ENCODE peak calls at places on chromosomes 16 and 17, in eight cellular contexts. One of them, this sample, is unnamed.

GRCh38 chr16:72787519-72788268 is 260.2 kb downstream of the ZFHX3 start:
- DNase-seq in stimulated activated CD4-positive, alpha-beta T cell treated with anti-CD3 and anti-CD28 coated beads, Interleukin-4, amount 100 ng/mL, for 48 hours: peak; percentile 52
- DNase-seq in progenitor cell of endocrine pancreas: peak; percentile 43
- DNase-seq in bronchial epithelial cell: peak; percentile 78
- DNase-seq in skeletal muscle cell: peak; percentile 71
- DNase-seq in T-helper 1 cell: peak; percentile 75
- DNase-seq in B cell: peak; percentile 77
- DNase-seq in C1 segment of cervical spinal cord: peak; percentile 30
- DNase-seq in this sample: peak; percentile 93

GRCh38 chr16:82229800-82230619 is 60.0 kb upstream of the MPHOSPH6 start:
- DNase-seq in stimulated activated CD4-positive, alpha-beta T cell treated with anti-CD3 and anti-CD28 coated beads, Interleukin-4, amount 100 ng/mL, for 48 hours: peak; percentile 66
- DNase-seq in bronchial epithelial cell: peak; percentile 79
- DNase-seq in C1 segment of cervical spinal cord: no peak
- DNase-seq in progenitor cell of endocrine pancreas: peak; percentile 68
- DNase-seq in skeletal muscle cell: peak; percentile 11
- DNase-seq in B cell: peak; percentile 34
- DNase-seq in T-helper 1 cell: peak; percentile 27
- DNase-seq in this sample: peak; percentile 87

GRCh38 chr17:49508061-49508865 is 13.2 kb downstream of the NGFR start:
- DNase-seq in stimulated activated CD4-positive, alpha-beta T cell treated with anti-CD3 and anti-CD28 coated beads, Interleukin-4, amount 100 ng/mL, for 48 hours: no peak
- DNase-seq in skeletal muscle cell: no peak
- DNase-seq in C1 segment of cervical spinal cord: no peak
- DNase-seq in progenitor cell of endocrine pancreas: no peak
- DNase-seq in B cell: no peak
- DNase-seq in bronchial epithelial cell: peak; percentile 96
- DNase-seq in T-helper 1 cell: no peak
- DNase-seq in this sample: no peak

GRCh38 chr17:17080781-17081180 is 38.5 kb downstream of the MPRIP start:
- DNase-seq in B cell: no peak
- DNase-seq in skeletal muscle cell: no peak
- DNase-seq in T-helper 1 cell: no peak
- DNase-seq in C1 segment of cervical spinal cord: no peak
- DNase-seq in stimulated activated CD4-positive, alpha-beta T cell treated with anti-CD3 and anti-CD28 coated beads, Interleukin-4, amount 100 ng/mL, for 48 hours: no peak
- DNase-seq in progenitor cell of endocrine pancreas: no peak
- DNase-seq in bronchial epithelial cell: no peak
- DNase-seq in this sample: no peak

GRCh38 chr16:88831838-88832237 is 20.1 kb upstream of the APRT start:
- DNase-seq in C1 segment of cervical spinal cord: no peak
- DNase-seq in B cell: no peak
- DNase-seq in T-helper 1 cell: no peak
- DNase-seq in stimulated activated CD4-positive, alpha-beta T cell treated with anti-CD3 and anti-CD28 coated beads, Interleukin-4, amount 100 ng/mL, for 48 hours: no peak
- DNase-seq in progenitor cell of endocrine pancreas: no peak
- DNase-seq in skeletal muscle cell: no peak
- DNase-seq in bronchial epithelial cell: peak; percentile 49
- DNase-seq in this sample: no peak

GRCh38 chr17:41544497-41544896 is 16.4 kb upstream of the KRT19 start:
- DNase-seq in C1 segment of cervical spinal cord: no peak
- DNase-seq in T-helper 1 cell: no peak
- DNase-seq in skeletal muscle cell: no peak
- DNase-seq in progenitor cell of endocrine pancreas: no peak
- DNase-seq in stimulated activated CD4-positive, alpha-beta T cell treated with anti-CD3 and anti-CD28 coated beads, Interleukin-4, amount 100 ng/mL, for 48 hours: no peak
- DNase-seq in B cell: no peak
- DNase-seq in bronchial epithelial cell: no peak
- DNase-seq in this sample: no peak

GRCh38 chr17:21564262-21564661 is 128.1 kb upstream of the KCNJ18 start:
- DNase-seq in B cell: no peak
- DNase-seq in skeletal muscle cell: no peak
- DNase-seq in progenitor cell of endocrine pancreas: no peak
- DNase-seq in T-helper 1 cell: no peak
- DNase-seq in C1 segment of cervical spinal cord: no peak
- DNase-seq in stimulated activated CD4-positive, alpha-beta T cell treated with anti-CD3 and anti-CD28 coated beads, Interleukin-4, amount 100 ng/mL, for 48 hours: no peak
- DNase-seq in bronchial epithelial cell: no peak
- DNase-seq in this sample: no peak

GRCh38 chr17:74446551-74447500 is 14.9 kb downstream of the GPRC5C start:
- DNase-seq in progenitor cell of endocrine pancreas: no peak
- DNase-seq in C1 segment of cervical spinal cord: peak; percentile 57
- DNase-seq in stimulated activated CD4-positive, alpha-beta T cell treated with anti-CD3 and anti-CD28 coated beads, Interleukin-4, amount 100 ng/mL, for 48 hours: no peak
- DNase-seq in bronchial epithelial cell: peak; percentile 28
- DNase-seq in skeletal muscle cell: no peak
- DNase-seq in B cell: no peak
- DNase-seq in T-helper 1 cell: no peak
- DNase-seq in this sample: peak; percentile 54

GRCh38 chr16:17173134-17173729 is 297.5 kb downstream of the XYLT1 start:
- DNase-seq in progenitor cell of endocrine pancreas: no peak
- DNase-seq in stimulated activated CD4-positive, alpha-beta T cell treated with anti-CD3 and anti-CD28 coated beads, Interleukin-4, amount 100 ng/mL, for 48 hours: no peak
- DNase-seq in B cell: no peak
- DNase-seq in T-helper 1 cell: no peak
- DNase-seq in bronchial epithelial cell: peak; percentile 33
- DNase-seq in skeletal muscle cell: peak; percentile 96
- DNase-seq in C1 segment of cervical spinal cord: peak; percentile 35
- DNase-seq in this sample: peak; percentile 32

GRCh38 chr17:29722411-29723198 is 99.9 kb upstream of the CORO6 start:
- DNase-seq in C1 segment of cervical spinal cord: peak; percentile 30
- DNase-seq in skeletal muscle cell: peak; percentile 75
- DNase-seq in T-helper 1 cell: peak; percentile 39
- DNase-seq in bronchial epithelial cell: peak; percentile 57
- DNase-seq in stimulated activated CD4-positive, alpha-beta T cell treated with anti-CD3 and anti-CD28 coated beads, Interleukin-4, amount 100 ng/mL, for 48 hours: no peak
- DNase-seq in progenitor cell of endocrine pancreas: no peak
- DNase-seq in B cell: peak; percentile 58
- DNase-seq in this sample: peak; percentile 99

GRCh38 chr16:60755907-60756306 is 1280.3 kb downstream of the CDH8 start:
- DNase-seq in stimulated activated CD4-positive, alpha-beta T cell treated with anti-CD3 and anti-CD28 coated beads, Interleukin-4, amount 100 ng/mL, for 48 hours: no peak
- DNase-seq in T-helper 1 cell: no peak
- DNase-seq in progenitor cell of endocrine pancreas: no peak
- DNase-seq in skeletal muscle cell: no peak
- DNase-seq in bronchial epithelial cell: no peak
- DNase-seq in B cell: no peak
- DNase-seq in C1 segment of cervical spinal cord: no peak
- DNase-seq in this sample: no peak

GRCh38 chr16:82041542-82041941 is 6.5 kb downstream of the HSD17B2 start:
- DNase-seq in T-helper 1 cell: no peak
- DNase-seq in bronchial epithelial cell: no peak
- DNase-seq in B cell: no peak
- DNase-seq in progenitor cell of endocrine pancreas: no peak
- DNase-seq in stimulated activated CD4-positive, alpha-beta T cell treated with anti-CD3 and anti-CD28 coated beads, Interleukin-4, amount 100 ng/mL, for 48 hours: no peak
- DNase-seq in C1 segment of cervical spinal cord: no peak
- DNase-seq in skeletal muscle cell: no peak
- DNase-seq in this sample: no peak

GRCh38 chr16:72188512-72188911 is 16.6 kb upstream of the PMFBP1 start:
- DNase-seq in B cell: no peak
- DNase-seq in C1 segment of cervical spinal cord: no peak
- DNase-seq in progenitor cell of endocrine pancreas: no peak
- DNase-seq in skeletal muscle cell: no peak
- DNase-seq in T-helper 1 cell: no peak
- DNase-seq in stimulated activated CD4-positive, alpha-beta T cell treated with anti-CD3 and anti-CD28 coated beads, Interleukin-4, amount 100 ng/mL, for 48 hours: no peak
- DNase-seq in bronchial epithelial cell: no peak
- DNase-seq in this sample: no peak

GRCh38 chr17:30117548-30118155 is 1.0 kb downstream of the NSRP1 start:
- DNase-seq in C1 segment of cervical spinal cord: no peak
- DNase-seq in T-helper 1 cell: no peak
- DNase-seq in B cell: no peak
- DNase-seq in bronchial epithelial cell: no peak
- DNase-seq in progenitor cell of endocrine pancreas: no peak
- DNase-seq in skeletal muscle cell: no peak
- DNase-seq in stimulated activated CD4-positive, alpha-beta T cell treated with anti-CD3 and anti-CD28 coated beads, Interleukin-4, amount 100 ng/mL, for 48 hours: no peak
- DNase-seq in this sample: peak; percentile 36

GRCh38 chr16:3646348-3646920 is 8.1 kb upstream of the DNASE1 start:
- DNase-seq in C1 segment of cervical spinal cord: no peak
- DNase-seq in skeletal muscle cell: no peak
- DNase-seq in B cell: peak; percentile 7
- DNase-seq in T-helper 1 cell: no peak
- DNase-seq in bronchial epithelial cell: peak; percentile 57
- DNase-seq in progenitor cell of endocrine pancreas: no peak
- DNase-seq in stimulated activated CD4-positive, alpha-beta T cell treated with anti-CD3 and anti-CD28 coated beads, Interleukin-4, amount 100 ng/mL, for 48 hours: no peak
- DNase-seq in this sample: no peak

GRCh38 chr16:88019847-88020512 is 68.7 kb downstream of the BANP start:
- DNase-seq in stimulated activated CD4-positive, alpha-beta T cell treated with anti-CD3 and anti-CD28 coated beads, Interleukin-4, amount 100 ng/mL, for 48 hours: no peak
- DNase-seq in bronchial epithelial cell: no peak
- DNase-seq in skeletal muscle cell: no peak
- DNase-seq in B cell: no peak
- DNase-seq in T-helper 1 cell: no peak
- DNase-seq in C1 segment of cervical spinal cord: no peak
- DNase-seq in progenitor cell of endocrine pancreas: no peak
- DNase-seq in this sample: no peak

GRCh38 chr17:73255671-73256181 is 6.0 kb downstream of the CPSF4L start:
- DNase-seq in stimulated activated CD4-positive, alpha-beta T cell treated with anti-CD3 and anti-CD28 coated beads, Interleukin-4, amount 100 ng/mL, for 48 hours: peak; percentile 44
- DNase-seq in skeletal muscle cell: no peak
- DNase-seq in bronchial epithelial cell: peak; percentile 67
- DNase-seq in C1 segment of cervical spinal cord: peak; percentile 28
- DNase-seq in B cell: peak; percentile 75
- DNase-seq in T-helper 1 cell: peak; percentile 38
- DNase-seq in progenitor cell of endocrine pancreas: peak; percentile 56
- DNase-seq in this sample: peak; percentile 37

GRCh38 chr17:27586203-27586701 is 44.7 kb upstream of the LGALS9 start:
- DNase-seq in B cell: no peak
- DNase-seq in bronchial epithelial cell: no peak
- DNase-seq in skeletal muscle cell: no peak
- DNase-seq in stimulated activated CD4-positive, alpha-beta T cell treated with anti-CD3 and anti-CD28 coated beads, Interleukin-4, amount 100 ng/mL, for 48 hours: no peak
- DNase-seq in progenitor cell of endocrine pancreas: no peak
- DNase-seq in T-helper 1 cell: no peak
- DNase-seq in C1 segment of cervical spinal cord: no peak
- DNase-seq in this sample: peak; percentile 57

GRCh38 chr17:5380491-5381135 is 38.8 kb downstream of the NUP88 start:
- DNase-seq in stimulated activated CD4-positive, alpha-beta T cell treated with anti-CD3 and anti-CD28 coated beads, Interleukin-4, amount 100 ng/mL, for 48 hours: no peak
- DNase-seq in T-helper 1 cell: no peak
- DNase-seq in skeletal muscle cell: no peak
- DNase-seq in B cell: no peak
- DNase-seq in progenitor cell of endocrine pancreas: no peak
- DNase-seq in bronchial epithelial cell: no peak
- DNase-seq in C1 segment of cervical spinal cord: no peak
- DNase-seq in this sample: no peak

GRCh38 chr16:69917739-69918138 is 33.4 kb upstream of the CLEC18A start:
- DNase-seq in bronchial epithelial cell: peak; percentile 94
- DNase-seq in skeletal muscle cell: peak; percentile 95
- DNase-seq in C1 segment of cervical spinal cord: no peak
- DNase-seq in stimulated activated CD4-positive, alpha-beta T cell treated with anti-CD3 and anti-CD28 coated beads, Interleukin-4, amount 100 ng/mL, for 48 hours: no peak
- DNase-seq in progenitor cell of endocrine pancreas: peak; percentile 22
- DNase-seq in T-helper 1 cell: no peak
- DNase-seq in B cell: no peak
- DNase-seq in this sample: peak; percentile 98

GRCh38 chr16:31458073-31458834 is 1.0 kb upstream of the ARMC5 start:
- DNase-seq in C1 segment of cervical spinal cord: no peak
- DNase-seq in progenitor cell of endocrine pancreas: no peak
- DNase-seq in B cell: peak; percentile 69
- DNase-seq in skeletal muscle cell: no peak
- DNase-seq in bronchial epithelial cell: peak; percentile 35
- DNase-seq in stimulated activated CD4-positive, alpha-beta T cell treated with anti-CD3 and anti-CD28 coated beads, Interleukin-4, amount 100 ng/mL, for 48 hours: peak; percentile 33
- DNase-seq in T-helper 1 cell: peak; percentile 74
- DNase-seq in this sample: peak; percentile 46

GRCh38 chr17:80786470-80786869 is 205.2 kb upstream of the CHMP6 start:
- DNase-seq in progenitor cell of endocrine pancreas: no peak
- DNase-seq in B cell: no peak
- DNase-seq in stimulated activated CD4-positive, alpha-beta T cell treated with anti-CD3 and anti-CD28 coated beads, Interleukin-4, amount 100 ng/mL, for 48 hours: no peak
- DNase-seq in skeletal muscle cell: peak; percentile 36
- DNase-seq in C1 segment of cervical spinal cord: no peak
- DNase-seq in bronchial epithelial cell: no peak
- DNase-seq in T-helper 1 cell: no peak
- DNase-seq in this sample: no peak

GRCh38 chr16:24683250-24683649 is 46.2 kb upstream of the TNRC6A start:
- DNase-seq in stimulated activated CD4-positive, alpha-beta T cell treated with anti-CD3 and anti-CD28 coated beads, Interleukin-4, amount 100 ng/mL, for 48 hours: no peak
- DNase-seq in bronchial epithelial cell: no peak
- DNase-seq in progenitor cell of endocrine pancreas: no peak
- DNase-seq in skeletal muscle cell: no peak
- DNase-seq in B cell: no peak
- DNase-seq in T-helper 1 cell: no peak
- DNase-seq in C1 segment of cervical spinal cord: no peak
- DNase-seq in this sample: no peak

GRCh38 chr16:9012848-9013507 is 49.3 kb upstream of the USP7 start:
- DNase-seq in bronchial epithelial cell: no peak
- DNase-seq in B cell: no peak
- DNase-seq in stimulated activated CD4-positive, alpha-beta T cell treated with anti-CD3 and anti-CD28 coated beads, Interleukin-4, amount 100 ng/mL, for 48 hours: no peak
- DNase-seq in T-helper 1 cell: no peak
- DNase-seq in skeletal muscle cell: no peak
- DNase-seq in progenitor cell of endocrine pancreas: peak; percentile 34
- DNase-seq in C1 segment of cervical spinal cord: no peak
- DNase-seq in this sample: peak; percentile 11

GRCh38 chr17:78374631-78375274 is 3.7 kb upstream of the PGS1 start:
- DNase-seq in bronchial epithelial cell: peak; percentile 72
- DNase-seq in C1 segment of cervical spinal cord: no peak
- DNase-seq in T-helper 1 cell: no peak
- DNase-seq in progenitor cell of endocrine pancreas: no peak
- DNase-seq in B cell: no peak
- DNase-seq in skeletal muscle cell: peak; percentile 86
- DNase-seq in stimulated activated CD4-positive, alpha-beta T cell treated with anti-CD3 and anti-CD28 coated beads, Interleukin-4, amount 100 ng/mL, for 48 hours: no peak
- DNase-seq in this sample: peak; percentile 90

GRCh38 chr17:45958994-45959665 is 39.9 kb upstream of the STH start:
- DNase-seq in B cell: no peak
- DNase-seq in T-helper 1 cell: no peak
- DNase-seq in stimulated activated CD4-positive, alpha-beta T cell treated with anti-CD3 and anti-CD28 coated beads, Interleukin-4, amount 100 ng/mL, for 48 hours: no peak
- DNase-seq in bronchial epithelial cell: peak; percentile 62
- DNase-seq in progenitor cell of endocrine pancreas: no peak
- DNase-seq in C1 segment of cervical spinal cord: no peak
- DNase-seq in skeletal muscle cell: no peak
- DNase-seq in this sample: no peak

GRCh38 chr16:51402785-51403184 is 251.7 kb upstream of the SALL1 start:
- DNase-seq in T-helper 1 cell: no peak
- DNase-seq in C1 segment of cervical spinal cord: no peak
- DNase-seq in bronchial epithelial cell: no peak
- DNase-seq in stimulated activated CD4-positive, alpha-beta T cell treated with anti-CD3 and anti-CD28 coated beads, Interleukin-4, amount 100 ng/mL, for 48 hours: no peak
- DNase-seq in B cell: no peak
- DNase-seq in progenitor cell of endocrine pancreas: no peak
- DNase-seq in skeletal muscle cell: peak; percentile 42
- DNase-seq in this sample: peak; percentile 45

GRCh38 chr17:10265100-10265810 is 66.8 kb upstream of the GAS7 start:
- DNase-seq in skeletal muscle cell: no peak
- DNase-seq in T-helper 1 cell: no peak
- DNase-seq in bronchial epithelial cell: no peak
- DNase-seq in C1 segment of cervical spinal cord: no peak
- DNase-seq in stimulated activated CD4-positive, alpha-beta T cell treated with anti-CD3 and anti-CD28 coated beads, Interleukin-4, amount 100 ng/mL, for 48 hours: no peak
- DNase-seq in B cell: no peak
- DNase-seq in progenitor cell of endocrine pancreas: no peak
- DNase-seq in this sample: no peak

GRCh38 chr17:27631409-27631755 is 394 bp downstream of the LGALS9 start:
- DNase-seq in bronchial epithelial cell: peak; percentile 70
- DNase-seq in T-helper 1 cell: peak; percentile 25
- DNase-seq in B cell: peak; percentile 57
- DNase-seq in C1 segment of cervical spinal cord: no peak
- DNase-seq in skeletal muscle cell: no peak
- DNase-seq in progenitor cell of endocrine pancreas: no peak
- DNase-seq in stimulated activated CD4-positive, alpha-beta T cell treated with anti-CD3 and anti-CD28 coated beads, Interleukin-4, amount 100 ng/mL, for 48 hours: no peak
- DNase-seq in this sample: no peak

GRCh38 chr17:19384723-19385391 is 2.1 kb downstream of the MFAP4 start:
- DNase-seq in B cell: no peak
- DNase-seq in skeletal muscle cell: peak; percentile 88
- DNase-seq in progenitor cell of endocrine pancreas: no peak
- DNase-seq in bronchial epithelial cell: peak; percentile 57
- DNase-seq in T-helper 1 cell: no peak
- DNase-seq in stimulated activated CD4-positive, alpha-beta T cell treated with anti-CD3 and anti-CD28 coated beads, Interleukin-4, amount 100 ng/mL, for 48 hours: no peak
- DNase-seq in C1 segment of cervical spinal cord: peak; percentile 69
- DNase-seq in this sample: peak; percentile 96

GRCh38 chr16:75854117-75854516 is 127.8 kb upstream of the CPHXL start:
- DNase-seq in skeletal muscle cell: no peak
- DNase-seq in B cell: no peak
- DNase-seq in T-helper 1 cell: no peak
- DNase-seq in stimulated activated CD4-positive, alpha-beta T cell treated with anti-CD3 and anti-CD28 coated beads, Interleukin-4, amount 100 ng/mL, for 48 hours: no peak
- DNase-seq in progenitor cell of endocrine pancreas: no peak
- DNase-seq in bronchial epithelial cell: no peak
- DNase-seq in C1 segment of cervical spinal cord: no peak
- DNase-seq in this sample: no peak

GRCh38 chr16:23391381-23392222 is 61.4 kb downstream of the COG7 start:
- DNase-seq in B cell: no peak
- DNase-seq in progenitor cell of endocrine pancreas: no peak
- DNase-seq in skeletal muscle cell: no peak
- DNase-seq in C1 segment of cervical spinal cord: no peak
- DNase-seq in T-helper 1 cell: no peak
- DNase-seq in stimulated activated CD4-positive, alpha-beta T cell treated with anti-CD3 and anti-CD28 coated beads, Interleukin-4, amount 100 ng/mL, for 48 hours: no peak
- DNase-seq in bronchial epithelial cell: no peak
- DNase-seq in this sample: no peak

GRCh38 chr16:56682703-56683397 is 580 bp downstream of the MT1X start:
- DNase-seq in skeletal muscle cell: no peak
- DNase-seq in C1 segment of cervical spinal cord: no peak
- DNase-seq in bronchial epithelial cell: no peak
- DNase-seq in stimulated activated CD4-positive, alpha-beta T cell treated with anti-CD3 and anti-CD28 coated beads, Interleukin-4, amount 100 ng/mL, for 48 hours: no peak
- DNase-seq in B cell: no peak
- DNase-seq in T-helper 1 cell: no peak
- DNase-seq in progenitor cell of endocrine pancreas: no peak
- DNase-seq in this sample: no peak